ENCODE peak calls at places on chromosome 1, in five cellular contexts. Z, I, P, N and E are unnamed samples.

GRCh38 chr1:207579436-207579799 is 65.5 kb upstream of the CR1L start:
- DNase-seq in I (peak; percentile 79), P (peak; percentile 57), Z (peak; percentile 73), N (no peak), E (peak; percentile 56)

GRCh38 chr1:197915797-197916686 is 1.1 kb upstream of the LHX9 start:
- DNase-seq in P (peak; percentile 79), I (peak; percentile 63), N (peak; percentile 71), Z (peak; percentile 76), E (peak; percentile 46)

GRCh38 chr1:210587547-210587946 is 258.8 kb downstream of the HHAT start:
- DNase-seq in Z (no peak), P (no peak), I (peak; percentile 61), N (no peak), E (no peak)

GRCh38 chr1:51519857-51520699 is 1.0 kb upstream of the EPS15 start:
- DNase-seq in P (no peak), N (no peak), I (peak; percentile 85), Z (peak; percentile 56), E (peak; percentile 74)

GRCh38 chr1:200279810-200280411 is 129.9 kb downstream of the ZNF281 start:
- DNase-seq in Z (peak; percentile 67), N (no peak), P (no peak), I (peak; percentile 81), E (peak; percentile 81)

GRCh38 chr1:169129109-169129789 is 22.8 kb downstream of the ATP1B1 start:
- DNase-seq in Z (no peak), N (no peak), P (no peak), I (no peak), E (no peak)

GRCh38 chr1:65224681-65225091 is 76.7 kb downstream of the AK4 start:
- DNase-seq in Z (no peak), I (no peak), P (no peak), N (no peak), E (no peak)

GRCh38 chr1:116540088-116540487 is 30.7 kb downstream of the CD58 start:
- DNase-seq in I (no peak), Z (no peak), N (no peak), P (no peak), E (no peak)

GRCh38 chr1:214248294-214249082 is 32.5 kb upstream of the SMYD2 start:
- DNase-seq in P (no peak), Z (no peak), I (no peak), N (no peak), E (no peak)

GRCh38 chr1:226405411-226405988 is 2.4 kb downstream of the PARP1 start:
- DNase-seq in N (no peak), Z (no peak), P (no peak), I (no peak), E (no peak)

GRCh38 chr1:55103891-55104290 is 64.5 kb downstream of the PCSK9 start:
- DNase-seq in Z (no peak), N (no peak), P (no peak), I (no peak), E (no peak)

GRCh38 chr1:13687361-13687760 is 12.6 kb upstream of the PRDM2 start:
- DNase-seq in N (no peak), I (no peak), Z (no peak), P (no peak), E (no peak)

GRCh38 chr1:116825400-116825734 is 71.1 kb downstream of the CD2 start:
- DNase-seq in N (no peak), P (no peak), I (peak; percentile 60), Z (no peak), E (peak; percentile 26)

GRCh38 chr1:167229719-167230385 is 9.2 kb downstream of the POU2F1 start:
- DNase-seq in Z (no peak), N (no peak), P (no peak), I (peak; percentile 8), E (no peak)

GRCh38 chr1:8598060-8598724 is 219.2 kb downstream of the RERE start:
- DNase-seq in P (no peak), N (no peak), Z (peak; percentile 48), I (peak; percentile 80), E (peak; percentile 72)

GRCh38 chr1:93673159-93673657 is 8.4 kb downstream of the BCAR3 start:
- DNase-seq in I (peak; percentile 81), N (no peak), P (no peak), Z (no peak), E (peak; percentile 36)

GRCh38 chr1:182670032-182670431 is 14.4 kb downstream of the RGS8 start:
- DNase-seq in P (no peak), I (no peak), N (no peak), Z (no peak), E (no peak)

GRCh38 chr1:11178021-11179015 is 10.8 kb upstream of the ANGPTL7 start:
- DNase-seq in Z (no peak), N (no peak), I (no peak), P (no peak), E (no peak)

GRCh38 chr1:198259336-198260109 is 102.7 kb downstream of the NEK7 start:
- DNase-seq in I (no peak), P (no peak), Z (no peak), N (no peak), E (no peak)

GRCh38 chr1:157217486-157217885 is 79.3 kb upstream of the ETV3 start:
- DNase-seq in N (no peak), P (no peak), Z (no peak), I (no peak), E (no peak)

GRCh38 chr1:207007352-207008033 is 25.1 kb downstream of the C1orf116 start:
- DNase-seq in P (peak; percentile 37), N (no peak), Z (no peak), I (peak; percentile 98), E (peak; percentile 61)

GRCh38 chr1:70090875-70091274 is 114.5 kb downstream of the LRRC40 start:
- DNase-seq in P (no peak), Z (no peak), N (no peak), I (peak; percentile 64), E (no peak)

GRCh38 chr1:50424045-50424939 is 1.0 kb upstream of the DMRTA2 start:
- DNase-seq in N (no peak), Z (no peak), I (no peak), P (no peak), E (no peak)

GRCh38 chr1:54465351-54465811 is 59.2 kb upstream of the SSBP3 start:
- DNase-seq in P (no peak), Z (peak; percentile 46), I (no peak), N (no peak), E (no peak)

GRCh38 chr1:224168859-224169380 is 14.1 kb upstream of the DEGS1 start:
- DNase-seq in N (peak; percentile 66), I (peak; percentile 96), Z (no peak), P (no peak), E (peak; percentile 50)

GRCh38 chr1:74356493-74356892 is 121.3 kb downstream of the TNNI3K start:
- DNase-seq in N (no peak), I (no peak), Z (peak; percentile 41), P (no peak), E (no peak)

GRCh38 chr1:74362691-74363090 is 127.5 kb downstream of the TNNI3K start:
- DNase-seq in Z (no peak), N (no peak), I (no peak), P (no peak), E (no peak)

GRCh38 chr1:74357150-74357549 is 122.0 kb downstream of the TNNI3K start:
- DNase-seq in I (no peak), P (no peak), N (no peak), Z (no peak), E (no peak)
- H3K4me3 ChIP-seq in I (no peak overlapping the region), P (no peak overlapping the region), N (no peak overlapping the region), Z (no peak overlapping the region), E (no peak overlapping the region)

GRCh38 chr1:31064115-31064514 is 1.4 kb downstream of the PUM1 start:
- DNase-seq in I (no peak), P (no peak), Z (no peak), N (no peak), E (no peak)

GRCh38 chr1:31062867-31063380 is 2.6 kb downstream of the PUM1 start:
- DNase-seq in Z (no peak), P (no peak), N (no peak), I (no peak), E (no peak)

GRCh38 chr1:31063636-31064035 is 1.9 kb downstream of the PUM1 start:
- DNase-seq in I (peak; percentile 24), Z (no peak), P (no peak), N (no peak), E (peak; percentile 25)

GRCh38 chr1:31065310-31066217 is at the start of gene PUM1:
- DNase-seq in I (peak; percentile 99), P (peak; percentile 98), Z (peak; percentile 100), N (peak; percentile 98), E (peak; percentile 99)

GRCh38 chr1:31064685-31065309 is 720 bp downstream of the PUM1 start:
- DNase-seq in Z (no peak), P (no peak), N (peak; percentile 67), I (peak; percentile 38), E (peak; percentile 45)
- H3K4me1 ChIP-seq in Z (peaks cover 15% of the 10 kb centered on the region), P (no peaks in the 10 kb centered on the region), N (peaks cover 40% of the 10 kb centered on the region), I (peaks cover 10% of the 10 kb centered on the region), E (peaks cover 7% of the 10 kb centered on the region)

GRCh38 chr1:152656459-152656858 is 6.7 kb upstream of the LCE2D start:
- DNase-seq in P (no peak), N (no peak), Z (no peak), I (no peak), E (no peak)
- H3K9me3 ChIP-seq in P (peaks cover 27% of the 10 kb centered on the region), N (no peaks in the 10 kb centered on the region), Z (no peaks in the 10 kb centered on the region), I (no peaks in the 10 kb centered on the region), E (no peaks in the 10 kb centered on the region)

GRCh38 chr1:181100015-181100905 is 11.8 kb downstream of the IER5 start:
- DNase-seq in I (no peak), P (no peak), N (peak; percentile 31), Z (no peak), E (no peak)

GRCh38 chr1:181103404-181103803 is 14.9 kb downstream of the IER5 start:
- DNase-seq in N (peak; percentile 10), P (no peak), I (no peak), Z (no peak), E (no peak)

GRCh38 chr1:181100924-181101323 is 12.4 kb downstream of the IER5 start:
- DNase-seq in I (no peak), Z (no peak), N (peak; percentile 19), P (no peak), E (no peak)

GRCh38 chr1:181102841-181103240 is 14.3 kb downstream of the IER5 start:
- DNase-seq in I (no peak), N (peak; percentile 42), Z (no peak), P (no peak), E (peak; percentile 55)

GRCh38 chr1:181101581-181102226 is 13.2 kb downstream of the IER5 start:
- DNase-seq in I (peak; percentile 75), N (peak; percentile 35), Z (no peak), P (no peak), E (no peak)
- H3K4me3 ChIP-seq in I (no peak overlapping the region), N (no peak overlapping the region), Z (no peak overlapping the region), P (no peak overlapping the region), E (no peak overlapping the region)

DNA sequence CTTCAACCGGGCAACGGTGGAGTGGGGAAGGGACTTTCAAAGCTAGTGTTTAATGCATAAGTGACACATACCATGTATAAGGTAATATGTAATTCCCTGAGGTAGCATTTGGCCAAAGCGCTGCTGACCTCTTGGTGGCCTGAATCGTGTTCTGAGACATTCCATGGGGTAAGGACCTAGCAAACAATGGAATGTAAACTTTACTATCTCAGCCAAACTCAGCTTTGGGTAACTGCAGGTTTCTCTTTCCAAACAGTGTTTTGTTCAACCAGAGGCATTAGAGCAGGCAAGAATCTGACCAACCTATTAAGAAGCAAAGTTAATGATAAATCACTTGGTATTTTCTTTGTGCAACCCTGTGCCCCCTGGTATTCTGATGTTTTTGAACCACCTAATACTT is 22.0 kb downstream of the TGFB2 start:
- DNase-seq in I (no peak), Z (no peak), N (no peak), P (no peak), E (no peak)
- H3K4me1 ChIP-seq in I (peaks cover 64% of the 10 kb centered on the region), Z (peaks cover 13% of the 10 kb centered on the region), N (peaks cover 91% of the 10 kb centered on the region), P (peaks cover 2% of the 10 kb centered on the region), E (no peaks in the 10 kb centered on the region)

GRCh38 chr1:2812136-2812535 is 10.6 kb upstream of the TTC34 start:
- DNase-seq in Z (no peak), N (no peak), P (no peak), I (no peak), E (no peak)
- H3K9me3 ChIP-seq in Z (no peaks in the 10 kb centered on the region), N (no peaks in the 10 kb centered on the region), P (peaks cover 15% of the 10 kb centered on the region), I (no peaks in the 10 kb centered on the region), E (no peaks in the 10 kb centered on the region)